ENCODE peak calls at places on chromosomes 13 and 19, in four cellular contexts. One of them, this sample, is unnamed.

GRCh38 chr13:84605927-84606326 is 723.7 kb upstream of the SLITRK1 start:
- DNase-seq in HepG2: no peak
- DNase-seq in K562: no peak
- DNase-seq in HCT116: no peak
- DNase-seq in this sample: no peak

GRCh38 chr13:109595466-109595865 is 190.9 kb downstream of the IRS2 start:
- DNase-seq in K562: no peak
- DNase-seq in HepG2: no peak
- DNase-seq in HCT116: no peak
- DNase-seq in this sample: no peak

GRCh38 chr13:112819111-112819510 is 129.3 kb downstream of the ATP11A start:
- DNase-seq in HCT116: no peak
- DNase-seq in HepG2: no peak
- DNase-seq in K562: no peak
- DNase-seq in this sample: no peak

GRCh38 chr19:40282920-40283319 is 2.2 kb downstream of the AKT2 start:
- DNase-seq in HCT116: no peak
- DNase-seq in K562: no peak
- DNase-seq in HepG2: no peak
- DNase-seq in this sample: no peak

GRCh38 chr13:37648604-37649003 is 50.0 kb upstream of the POSTN start:
- DNase-seq in HepG2: no peak
- DNase-seq in HCT116: no peak
- DNase-seq in K562: no peak
- DNase-seq in this sample: no peak

GRCh38 chr13:21703846-21704245 is 33.0 kb downstream of the FGF9 start:
- DNase-seq in HCT116: no peak
- DNase-seq in K562: no peak
- DNase-seq in HepG2: no peak
- DNase-seq in this sample: peak; percentile 5

GRCh38 chr13:76764429-76764828 is 121.8 kb downstream of the KCTD12 start:
- DNase-seq in K562: no peak
- DNase-seq in HepG2: no peak
- DNase-seq in HCT116: no peak
- DNase-seq in this sample: no peak

GRCh38 chr19:21147540-21147939 is 5.7 kb downstream of the ZNF431 start:
- DNase-seq in HCT116: no peak
- DNase-seq in HepG2: no peak
- DNase-seq in K562: no peak
- DNase-seq in this sample: no peak

GRCh38 chr13:110412132-110412912 is 105.2 kb downstream of the COL4A2 start:
- DNase-seq in HCT116: peak; percentile 66
- DNase-seq in K562: peak; percentile 78
- DNase-seq in HepG2: peak; percentile 49
- DNase-seq in this sample: peak; percentile 51

GRCh38 chr13:108961542-108962125 is 332.2 kb downstream of the MYO16 start:
- DNase-seq in K562: peak; percentile 54
- DNase-seq in HCT116: peak; percentile 31
- DNase-seq in HepG2: peak; percentile 43
- DNase-seq in this sample: peak; percentile 46

GRCh38 chr13:112580211-112580610 is 7.7 kb downstream of the TUBGCP3 start:
- DNase-seq in K562: no peak
- DNase-seq in HCT116: no peak
- DNase-seq in HepG2: no peak
- DNase-seq in this sample: no peak

GRCh38 chr19:2495130-2495641 is 19.3 kb downstream of the GADD45B start:
- DNase-seq in HCT116: no peak
- DNase-seq in HepG2: no peak
- DNase-seq in K562: no peak
- DNase-seq in this sample: no peak

GRCh38 chr13:43016226-43016625 is 7.2 kb upstream of the DNAJC15 start:
- DNase-seq in HepG2: no peak
- DNase-seq in HCT116: no peak
- DNase-seq in K562: no peak
- DNase-seq in this sample: no peak

GRCh38 chr13:46951516-46951915 is 54.7 kb upstream of the HTR2A start:
- DNase-seq in HepG2: no peak
- DNase-seq in HCT116: peak; percentile 27
- DNase-seq in K562: no peak
- DNase-seq in this sample: no peak

GRCh38 chr19:28874742-28875141 is 338.2 kb downstream of the UQCRFS1 start:
- DNase-seq in HCT116: no peak
- DNase-seq in HepG2: no peak
- DNase-seq in K562: no peak
- DNase-seq in this sample: no peak

GRCh38 chr19:50175924-50176323 is 12.8 kb upstream of the IZUMO2 start:
- DNase-seq in HepG2: no peak
- DNase-seq in HCT116: no peak
- DNase-seq in K562: no peak
- DNase-seq in this sample: no peak

GRCh38 chr13:28459911-28460310 is 35.0 kb downstream of the FLT1 start:
- DNase-seq in HCT116: no peak
- DNase-seq in K562: no peak
- DNase-seq in HepG2: no peak
- DNase-seq in this sample: no peak

GRCh38 chr13:53144826-53145225 is 116.2 kb downstream of the OLFM4 start:
- DNase-seq in HCT116: no peak
- DNase-seq in HepG2: no peak
- DNase-seq in K562: no peak
- DNase-seq in this sample: no peak

GRCh38 chr19:16878181-16878965 is 10.4 kb upstream of the F2RL3 start:
- DNase-seq in K562: no peak
- DNase-seq in HepG2: no peak
- DNase-seq in HCT116: no peak
- DNase-seq in this sample: no peak

GRCh38 chr19:3062165-3063105 is at the start of gene TLE5:
- DNase-seq in HCT116: no peak
- DNase-seq in HepG2: peak; percentile 43
- DNase-seq in K562: peak; percentile 89
- DNase-seq in this sample: no peak

GRCh38 chr13:101917833-101918755 is 465.6 kb downstream of the ITGBL1 start:
- DNase-seq in HepG2: no peak
- DNase-seq in HCT116: no peak
- DNase-seq in K562: no peak
- DNase-seq in this sample: no peak

GRCh38 chr19:5395996-5396939 is 55.7 kb upstream of the PTPRS start:
- DNase-seq in HepG2: no peak
- DNase-seq in HCT116: no peak
- DNase-seq in K562: no peak
- DNase-seq in this sample: no peak

GRCh38 chr13:29743229-29743786 is 107.1 kb downstream of the UBL3 start:
- DNase-seq in HCT116: no peak
- DNase-seq in HepG2: no peak
- DNase-seq in K562: no peak
- DNase-seq in this sample: no peak

GRCh38 chr13:70107498-70108271 is at the start of gene ATXN8OS:
- DNase-seq in K562: no peak
- DNase-seq in HCT116: no peak
- DNase-seq in HepG2: no peak
- DNase-seq in this sample: no peak

GRCh38 chr19:3159565-3159964 is 19.0 kb upstream of the S1PR4 start:
- DNase-seq in HepG2: no peak
- DNase-seq in HCT116: no peak
- DNase-seq in K562: no peak
- DNase-seq in this sample: no peak

GRCh38 chr19:54255105-54255775 is 1.8 kb downstream of the LILRB5 start:
- DNase-seq in HepG2: no peak
- DNase-seq in HCT116: no peak
- DNase-seq in K562: no peak
- DNase-seq in this sample: no peak

GRCh38 chr19:54254195-54254906 is 2.7 kb downstream of the LILRB5 start:
- DNase-seq in HepG2: no peak
- DNase-seq in K562: no peak
- DNase-seq in HCT116: no peak
- DNase-seq in this sample: no peak

GRCh38 chr19:54253331-54254194 is 3.5 kb downstream of the LILRB5 start:
- DNase-seq in HepG2: no peak
- DNase-seq in K562: no peak
- DNase-seq in HCT116: no peak
- DNase-seq in this sample: no peak

GRCh38 chr19:54257116-54257480 is at the start of gene LILRB5:
- DNase-seq in K562: no peak
- DNase-seq in HCT116: no peak
- DNase-seq in HepG2: no peak
- DNase-seq in this sample: no peak

GRCh38 chr19:54256250-54257115 is 590 bp downstream of the LILRB5 start:
- DNase-seq in HepG2: no peak
- DNase-seq in K562: no peak
- DNase-seq in HCT116: no peak
- DNase-seq in this sample: no peak
- TF ChIP-seq TCF7L2 in HepG2: no peak
- TF ChIP-seq TCF7L2 in K562: no peak
- TF ChIP-seq TCF7L2 in HCT116: no peak
- TF ChIP-seq TCF7L2 in this sample: no peak

DNA sequence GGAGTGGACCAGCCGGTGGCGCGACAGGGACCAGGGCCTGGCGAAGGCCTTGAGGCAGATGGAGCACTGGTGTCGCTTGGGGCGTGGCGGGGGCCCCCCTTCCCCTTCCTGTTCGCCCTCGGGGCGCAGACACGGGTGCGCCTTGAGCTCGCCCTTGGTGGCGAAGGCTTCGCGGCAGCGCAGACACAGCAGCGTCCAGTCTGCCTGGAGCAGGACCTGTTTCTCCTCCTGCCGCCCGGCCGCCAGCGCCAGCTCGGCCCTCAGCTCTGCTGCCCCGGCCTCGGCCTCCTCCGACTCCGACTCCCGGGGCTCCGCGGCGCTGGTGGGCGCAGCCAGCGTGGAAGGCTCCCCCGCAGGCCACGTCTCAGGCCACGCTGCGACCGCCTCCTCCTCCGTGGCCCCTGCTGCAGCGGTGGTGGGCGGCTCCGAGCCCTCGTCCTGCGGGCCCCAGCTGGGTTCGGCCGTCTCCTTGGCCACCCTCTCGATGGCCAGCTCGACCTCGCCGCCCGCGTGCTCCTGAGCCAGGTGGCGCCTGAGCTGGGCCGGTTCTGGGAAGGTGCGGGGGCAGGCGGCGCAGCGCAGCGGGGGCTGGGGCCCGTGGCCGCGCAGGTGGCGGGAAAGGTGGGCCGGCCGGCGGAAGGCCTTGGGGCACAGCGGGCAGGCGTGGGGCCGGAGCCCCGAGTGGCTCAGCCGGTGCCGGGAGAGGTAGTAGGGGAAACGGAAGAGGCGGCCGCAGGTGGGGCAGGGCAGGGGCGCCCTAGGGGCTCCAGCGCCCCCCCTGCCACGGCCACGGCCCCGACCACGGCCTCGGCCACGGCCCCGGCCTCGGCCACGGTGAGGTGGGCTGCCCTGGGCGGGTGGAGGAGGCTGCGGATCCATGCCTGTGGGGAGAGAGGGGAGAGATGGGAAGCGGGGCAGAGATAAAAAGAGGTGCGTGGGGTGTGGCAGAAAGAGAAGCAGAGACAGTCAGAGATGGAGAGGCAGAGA is 1.6 kb downstream of the ZNF579 start:
- DNase-seq in HepG2: no peak
- DNase-seq in K562: no peak
- DNase-seq in HCT116: no peak
- DNase-seq in this sample: no peak
- H3K4me3 ChIP-seq in HepG2: peak overlapping the region; percentile 95
- H3K4me3 ChIP-seq in K562: peak overlapping the region; percentile 85
- H3K4me3 ChIP-seq in HCT116: peak overlapping the region; percentile 92
- H3K4me3 ChIP-seq in this sample: peak overlapping the region; percentile 44

GRCh38 chr13:98575009-98575866 is 1.7 kb downstream of the STK24 start:
- DNase-seq in HepG2: no peak
- DNase-seq in HCT116: no peak
- DNase-seq in K562: no peak
- DNase-seq in this sample: no peak
- H3K4me1 ChIP-seq in HepG2: peaks cover 56% of the 10 kb centered on the region
- H3K4me1 ChIP-seq in HCT116: peaks cover 60% of the 10 kb centered on the region
- H3K4me1 ChIP-seq in K562: peaks cover 36% of the 10 kb centered on the region
- H3K4me1 ChIP-seq in this sample: peaks cover 41% of the 10 kb centered on the region

GRCh38 chr19:7545904-7546303 is 10.4 kb downstream of the PNPLA6 start:
- DNase-seq in K562: no peak
- DNase-seq in HCT116: no peak
- DNase-seq in HepG2: no peak
- DNase-seq in this sample: no peak

GRCh38 chr19:7542556-7543348 is 7.2 kb downstream of the PNPLA6 start:
- DNase-seq in K562: no peak
- DNase-seq in HepG2: no peak
- DNase-seq in HCT116: no peak
- DNase-seq in this sample: no peak

GRCh38 chr19:7547153-7547552 is 11.6 kb downstream of the PNPLA6 start:
- DNase-seq in K562: no peak
- DNase-seq in HepG2: no peak
- DNase-seq in HCT116: no peak
- DNase-seq in this sample: no peak

GRCh38 chr19:7545295-7545694 is 9.8 kb downstream of the PNPLA6 start:
- DNase-seq in K562: no peak
- DNase-seq in HepG2: no peak
- DNase-seq in HCT116: no peak
- DNase-seq in this sample: no peak

DNA sequence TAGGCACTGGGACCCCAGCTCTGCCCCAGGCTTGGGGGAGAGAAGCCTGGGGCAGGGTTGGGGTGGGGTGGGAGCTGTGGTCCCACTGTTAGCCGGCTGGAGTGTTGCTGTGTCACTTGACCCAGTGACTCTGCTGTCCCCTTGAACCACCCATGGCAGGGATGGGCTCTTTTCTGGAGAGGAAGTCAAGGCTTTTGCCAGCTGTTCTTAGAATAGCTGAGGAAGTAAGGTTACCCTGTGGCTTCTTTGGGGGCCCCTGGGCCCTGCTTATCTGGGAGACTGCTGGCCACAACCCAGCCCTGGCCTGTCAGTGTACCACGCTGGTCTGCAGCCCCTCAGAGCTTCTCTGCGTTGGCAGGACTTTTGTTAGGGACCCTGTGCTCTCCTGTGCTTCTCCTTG is 9.1 kb downstream of the PNPLA6 start:
- DNase-seq in HCT116: no peak
- DNase-seq in K562: no peak
- DNase-seq in HepG2: no peak
- DNase-seq in this sample: no peak
- TF ChIP-seq TCF7L2 in HCT116: no peak
- TF ChIP-seq TCF7L2 in K562: no peak
- TF ChIP-seq TCF7L2 in HepG2: no peak
- TF ChIP-seq TCF7L2 in this sample: no peak

DNA sequence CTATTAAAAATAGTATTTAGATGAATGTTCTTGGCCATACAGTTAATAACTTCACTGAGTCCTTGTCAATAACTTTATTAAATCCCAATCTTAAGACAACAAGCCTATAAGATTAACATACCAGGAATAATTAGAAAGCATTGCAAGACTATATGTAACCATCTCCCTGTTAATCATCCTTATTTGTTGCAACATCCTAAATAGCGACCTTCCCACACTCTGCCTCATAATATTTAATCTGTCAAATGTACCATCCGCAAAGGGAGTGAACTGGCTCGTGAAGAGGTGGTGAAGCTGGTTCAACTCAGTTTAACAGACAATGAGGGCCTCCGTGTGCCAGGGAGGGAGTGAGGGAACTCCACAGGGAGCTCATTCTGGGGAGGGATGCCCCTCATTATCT is 33.9 kb downstream of the KL start:
- DNase-seq in HCT116: no peak
- DNase-seq in K562: no peak
- DNase-seq in HepG2: no peak
- DNase-seq in this sample: no peak
- H3K4me3 ChIP-seq in HCT116: no peak overlapping the region
- H3K4me3 ChIP-seq in K562: no peak overlapping the region
- H3K4me3 ChIP-seq in HepG2: no peak overlapping the region
- H3K4me3 ChIP-seq in this sample: no peak overlapping the region